ENCODE peak calls at places on chromosome X, in six cellular contexts. One of them, this sample, is unnamed.

GRCh38 chrX:124641737-124642491 is 295.6 kb downstream of the SH2D1A start:
- DNase-seq in K562: peak
- DNase-seq in fibroblast of lung: no peak
- DNase-seq in fibroblast of the aortic adventitia: no peak
- DNase-seq in BJ: no peak
- DNase-seq in left ventricle myocardium inferior: no peak
- DNase-seq in this sample: no peak

GRCh38 chrX:15680401-15680800 is 15.8 kb upstream of the CLTRN start:
- DNase-seq in BJ: no peak
- DNase-seq in fibroblast of lung: peak
- DNase-seq in K562: no peak
- DNase-seq in fibroblast of the aortic adventitia: peak
- DNase-seq in left ventricle myocardium inferior: no peak
- DNase-seq in this sample: no peak

GRCh38 chrX:72107320-72107719 is 24.4 kb downstream of the RTL5 start:
- DNase-seq in left ventricle myocardium inferior: no peak
- DNase-seq in K562: no peak
- DNase-seq in fibroblast of the aortic adventitia: peak
- DNase-seq in fibroblast of lung: no peak
- DNase-seq in BJ: no peak
- DNase-seq in this sample: no peak

GRCh38 chrX:97806238-97806637 is 922.5 kb downstream of the RPA4 start:
- DNase-seq in K562: no peak
- DNase-seq in fibroblast of the aortic adventitia: peak
- DNase-seq in BJ: no peak
- DNase-seq in left ventricle myocardium inferior: no peak
- DNase-seq in fibroblast of lung: peak
- DNase-seq in this sample: no peak

GRCh38 chrX:153913701-153914100 is 9.2 kb downstream of the AVPR2 start:
- DNase-seq in K562: no peak
- DNase-seq in fibroblast of lung: no peak
- DNase-seq in BJ: no peak
- DNase-seq in left ventricle myocardium inferior: no peak
- DNase-seq in fibroblast of the aortic adventitia: no peak
- DNase-seq in this sample: no peak

GRCh38 chrX:39948564-39948963 is 149.2 kb downstream of the BCOR start:
- DNase-seq in left ventricle myocardium inferior: no peak
- DNase-seq in BJ: no peak
- DNase-seq in fibroblast of lung: no peak
- DNase-seq in fibroblast of the aortic adventitia: no peak
- DNase-seq in K562: no peak
- DNase-seq in this sample: no peak

GRCh38 chrX:153875391-153876111 is 10.4 kb downstream of the L1CAM start:
- DNase-seq in left ventricle myocardium inferior: peak
- DNase-seq in fibroblast of lung: peak
- DNase-seq in fibroblast of the aortic adventitia: peak
- DNase-seq in BJ: no peak
- DNase-seq in K562: peak
- DNase-seq in this sample: no peak

GRCh38 chrX:153687121-153688039 is at the start of gene SLC6A8:
- DNase-seq in left ventricle myocardium inferior: peak
- DNase-seq in K562: peak
- DNase-seq in fibroblast of lung: peak
- DNase-seq in BJ: no peak
- DNase-seq in fibroblast of the aortic adventitia: peak
- DNase-seq in this sample: no peak

GRCh38 chrX:33138677-33139249 is 72.6 kb downstream of the DMD start:
- DNase-seq in fibroblast of the aortic adventitia: peak
- DNase-seq in fibroblast of lung: no peak
- DNase-seq in BJ: no peak
- DNase-seq in left ventricle myocardium inferior: no peak
- DNase-seq in K562: no peak
- DNase-seq in this sample: no peak

GRCh38 chrX:33132569-33132968 is 78.8 kb downstream of the DMD start:
- DNase-seq in fibroblast of the aortic adventitia: no peak
- DNase-seq in K562: no peak
- DNase-seq in left ventricle myocardium inferior: no peak
- DNase-seq in BJ: no peak
- DNase-seq in fibroblast of lung: no peak
- DNase-seq in this sample: no peak

GRCh38 chrX:33134164-33134563 is 77.2 kb downstream of the DMD start:
- DNase-seq in fibroblast of the aortic adventitia: no peak
- DNase-seq in K562: no peak
- DNase-seq in fibroblast of lung: no peak
- DNase-seq in BJ: no peak
- DNase-seq in left ventricle myocardium inferior: no peak
- DNase-seq in this sample: no peak

GRCh38 chrX:33128048-33128805 is 83.1 kb downstream of the DMD start:
- DNase-seq in K562: no peak
- DNase-seq in left ventricle myocardium inferior: no peak
- DNase-seq in fibroblast of the aortic adventitia: no peak
- DNase-seq in BJ: no peak
- DNase-seq in fibroblast of lung: no peak
- DNase-seq in this sample: no peak

DNA sequence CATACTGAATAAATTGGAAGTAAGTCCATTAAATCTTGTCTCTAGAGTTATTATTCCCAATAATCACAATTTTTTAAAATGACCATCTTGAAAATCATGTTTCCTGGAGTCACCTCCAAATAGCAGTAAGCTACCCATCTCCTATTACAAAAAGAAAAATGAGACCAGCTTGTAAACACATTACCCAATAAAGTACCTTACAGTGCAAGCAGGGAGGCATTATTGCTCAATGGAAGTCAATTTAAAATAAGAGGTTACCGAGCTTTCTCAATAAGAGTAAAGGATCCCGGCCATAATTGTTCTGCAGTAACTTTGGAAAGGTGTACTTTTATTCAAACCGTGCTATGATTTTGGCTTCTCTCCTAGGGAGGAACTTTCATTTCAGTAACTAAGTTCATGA is 78.0 kb downstream of the DMD start:
- DNase-seq in left ventricle myocardium inferior: no peak
- DNase-seq in BJ: no peak
- DNase-seq in K562: no peak
- DNase-seq in fibroblast of the aortic adventitia: no peak
- DNase-seq in fibroblast of lung: no peak
- DNase-seq in this sample: no peak
- H3K4me3 ChIP-seq in left ventricle myocardium inferior: no peak
- H3K4me3 ChIP-seq in BJ: no peak
- H3K4me3 ChIP-seq in K562: no peak
- H3K4me3 ChIP-seq in fibroblast of the aortic adventitia: no peak
- H3K4me3 ChIP-seq in fibroblast of lung: no peak
- H3K4me3 ChIP-seq in this sample: no peak

DNA sequence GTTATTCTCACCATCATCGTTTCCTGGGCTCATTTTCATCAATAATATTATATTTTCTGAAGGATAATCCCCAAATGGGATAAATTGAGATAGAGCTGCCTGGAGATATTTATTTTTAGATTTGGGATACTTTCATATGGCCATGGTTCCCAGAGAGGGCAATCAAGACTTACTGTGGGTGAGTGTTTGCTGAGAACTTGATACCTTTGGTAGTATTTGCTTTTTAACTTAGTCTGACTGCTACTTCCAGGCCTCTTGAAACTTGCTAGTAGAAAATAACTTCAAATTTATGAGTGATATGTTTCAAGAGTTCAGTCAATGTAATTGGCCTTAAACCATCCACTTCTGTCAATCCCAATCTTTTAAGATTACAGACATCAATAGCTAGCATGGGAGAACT is 181.6 kb upstream of the POU3F4 start:
- DNase-seq in fibroblast of lung: no peak
- DNase-seq in BJ: no peak
- DNase-seq in left ventricle myocardium inferior: no peak
- DNase-seq in fibroblast of the aortic adventitia: no peak
- DNase-seq in K562: no peak
- DNase-seq in this sample: no peak
- TF ChIP-seq CTCF in fibroblast of lung: no peak
- TF ChIP-seq CTCF in BJ: no peak
- TF ChIP-seq CTCF in left ventricle myocardium inferior: no peak
- TF ChIP-seq CTCF in fibroblast of the aortic adventitia: no peak
- TF ChIP-seq CTCF in K562: no peak
- TF ChIP-seq CTCF in this sample: no peak

GRCh38 chrX:69555396-69556023 is 51.4 kb downstream of the NALF2 start:
- DNase-seq in BJ: no peak
- DNase-seq in fibroblast of the aortic adventitia: no peak
- DNase-seq in left ventricle myocardium inferior: no peak
- DNase-seq in fibroblast of lung: no peak
- DNase-seq in K562: no peak
- DNase-seq in this sample: no peak
- H3K4me3 ChIP-seq in BJ: no peak
- H3K4me3 ChIP-seq in fibroblast of the aortic adventitia: no peak
- H3K4me3 ChIP-seq in left ventricle myocardium inferior: no peak
- H3K4me3 ChIP-seq in fibroblast of lung: no peak
- H3K4me3 ChIP-seq in K562: no peak
- H3K4me3 ChIP-seq in this sample: no peak

GRCh38 chrX:82081027-82081426 is 879.1 kb downstream of the SH3BGRL start:
- DNase-seq in K562: no peak
- DNase-seq in fibroblast of lung: no peak
- DNase-seq in fibroblast of the aortic adventitia: no peak
- DNase-seq in BJ: no peak
- DNase-seq in left ventricle myocardium inferior: no peak
- DNase-seq in this sample: no peak
- TF ChIP-seq CTCF in K562: no peak
- TF ChIP-seq CTCF in fibroblast of lung: no peak
- TF ChIP-seq CTCF in fibroblast of the aortic adventitia: no peak
- TF ChIP-seq CTCF in BJ: no peak
- TF ChIP-seq CTCF in left ventricle myocardium inferior: no peak
- TF ChIP-seq CTCF in this sample: no peak

DNA sequence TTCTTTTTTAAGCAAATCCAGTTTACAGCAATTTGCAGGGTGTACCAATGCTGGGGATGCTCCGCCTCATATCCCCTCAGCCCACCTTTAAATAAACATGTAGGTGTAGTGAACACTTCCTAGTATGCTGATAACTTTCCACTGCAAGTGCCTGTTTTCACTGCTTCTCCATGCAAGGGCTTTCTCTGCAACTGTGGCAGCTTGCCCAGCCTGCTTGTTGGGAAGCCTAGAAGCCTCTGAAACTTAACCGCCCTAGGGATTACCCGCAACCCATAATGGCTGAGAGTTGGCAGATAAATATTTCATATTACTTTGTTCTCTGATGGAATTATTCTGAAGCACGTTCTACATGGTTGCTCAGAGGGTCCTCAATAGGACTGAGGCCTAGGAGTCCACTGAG is 253.7 kb upstream of the DDX53 start:
- DNase-seq in fibroblast of lung: no peak
- DNase-seq in left ventricle myocardium inferior: peak
- DNase-seq in BJ: no peak
- DNase-seq in K562: no peak
- DNase-seq in fibroblast of the aortic adventitia: no peak
- DNase-seq in this sample: no peak
- H3K4me3 ChIP-seq in fibroblast of lung: no peak
- H3K4me3 ChIP-seq in left ventricle myocardium inferior: no peak
- H3K4me3 ChIP-seq in BJ: no peak
- H3K4me3 ChIP-seq in K562: no peak
- H3K4me3 ChIP-seq in fibroblast of the aortic adventitia: no peak
- H3K4me3 ChIP-seq in this sample: no peak